ENCODE peak calls at places on chromosomes 13 and 19, in nine cellular contexts. One of them, this sample, is unnamed.

GRCh38 chr13:21137696-21138095 is 38.7 kb downstream of the SKA3 start:
- DNase-seq in cardiac fibroblast: peak
- DNase-seq in astrocyte: peak
- DNase-seq in left ventricle myocardium inferior: no peak
- DNase-seq in dorsolateral prefrontal cortex: no peak
- DNase-seq in IMR-90: peak
- DNase-seq in left lung: no peak
- DNase-seq in vagina: no peak
- DNase-seq in stomach: no peak
- DNase-seq in this sample: peak

GRCh38 chr19:58563034-58563573 is 4.7 kb upstream of the UBE2M start:
- DNase-seq in IMR-90: no peak
- DNase-seq in left ventricle myocardium inferior: peak
- DNase-seq in dorsolateral prefrontal cortex: peak
- DNase-seq in left lung: peak
- DNase-seq in cardiac fibroblast: peak
- DNase-seq in stomach: peak
- DNase-seq in vagina: no peak
- DNase-seq in astrocyte: no peak
- DNase-seq in this sample: peak

GRCh38 chr19:47221080-47221841 is 9.7 kb downstream of the BBC3 start:
- DNase-seq in astrocyte: no peak
- DNase-seq in left lung: no peak
- DNase-seq in dorsolateral prefrontal cortex: no peak
- DNase-seq in left ventricle myocardium inferior: no peak
- DNase-seq in IMR-90: no peak
- DNase-seq in vagina: no peak
- DNase-seq in stomach: no peak
- DNase-seq in cardiac fibroblast: no peak
- DNase-seq in this sample: no peak

GRCh38 chr13:37460211-37460610 is 138.4 kb downstream of the POSTN start:
- DNase-seq in vagina: no peak
- DNase-seq in left ventricle myocardium inferior: no peak
- DNase-seq in stomach: no peak
- DNase-seq in left lung: no peak
- DNase-seq in IMR-90: peak
- DNase-seq in dorsolateral prefrontal cortex: no peak
- DNase-seq in astrocyte: peak
- DNase-seq in cardiac fibroblast: no peak
- DNase-seq in this sample: no peak

GRCh38 chr13:25149670-25150069 is 22.4 kb downstream of the AMER2 start:
- DNase-seq in left lung: no peak
- DNase-seq in astrocyte: no peak
- DNase-seq in vagina: no peak
- DNase-seq in IMR-90: no peak
- DNase-seq in cardiac fibroblast: no peak
- DNase-seq in stomach: no peak
- DNase-seq in dorsolateral prefrontal cortex: no peak
- DNase-seq in left ventricle myocardium inferior: no peak
- DNase-seq in this sample: no peak

GRCh38 chr13:34076319-34076718 is 258.4 kb downstream of the RFC3 start:
- DNase-seq in left lung: no peak
- DNase-seq in stomach: no peak
- DNase-seq in astrocyte: peak
- DNase-seq in IMR-90: no peak
- DNase-seq in vagina: no peak
- DNase-seq in cardiac fibroblast: peak
- DNase-seq in dorsolateral prefrontal cortex: no peak
- DNase-seq in left ventricle myocardium inferior: no peak
- DNase-seq in this sample: no peak

GRCh38 chr19:33429891-33430673 is 56.6 kb downstream of the CEBPG start:
- DNase-seq in cardiac fibroblast: no peak
- DNase-seq in astrocyte: no peak
- DNase-seq in left ventricle myocardium inferior: peak
- DNase-seq in left lung: peak
- DNase-seq in IMR-90: no peak
- DNase-seq in stomach: no peak
- DNase-seq in dorsolateral prefrontal cortex: peak
- DNase-seq in vagina: no peak
- DNase-seq in this sample: no peak

GRCh38 chr19:2044709-2045500 is 6.1 kb downstream of the MKNK2 start:
- DNase-seq in vagina: peak
- DNase-seq in left ventricle myocardium inferior: no peak
- DNase-seq in IMR-90: no peak
- DNase-seq in stomach: no peak
- DNase-seq in left lung: no peak
- DNase-seq in cardiac fibroblast: no peak
- DNase-seq in astrocyte: no peak
- DNase-seq in dorsolateral prefrontal cortex: no peak
- DNase-seq in this sample: no peak

GRCh38 chr19:12997225-12997966 is 2.1 kb downstream of the NFIX start:
- DNase-seq in cardiac fibroblast: no peak
- DNase-seq in stomach: no peak
- DNase-seq in vagina: no peak
- DNase-seq in dorsolateral prefrontal cortex: no peak
- DNase-seq in left ventricle myocardium inferior: no peak
- DNase-seq in IMR-90: no peak
- DNase-seq in astrocyte: no peak
- DNase-seq in left lung: no peak
- DNase-seq in this sample: no peak

GRCh38 chr19:13018037-13018914 is 23.0 kb downstream of the NFIX start:
- DNase-seq in astrocyte: peak
- DNase-seq in vagina: no peak
- DNase-seq in left ventricle myocardium inferior: peak
- DNase-seq in IMR-90: peak
- DNase-seq in cardiac fibroblast: no peak
- DNase-seq in left lung: no peak
- DNase-seq in dorsolateral prefrontal cortex: peak
- DNase-seq in stomach: peak
- DNase-seq in this sample: peak

GRCh38 chr19:45076851-45077730 is 813 bp upstream of the ZNF296 start:
- DNase-seq in astrocyte: no peak
- DNase-seq in dorsolateral prefrontal cortex: no peak
- DNase-seq in IMR-90: no peak
- DNase-seq in cardiac fibroblast: no peak
- DNase-seq in stomach: no peak
- DNase-seq in left ventricle myocardium inferior: no peak
- DNase-seq in left lung: no peak
- DNase-seq in vagina: no peak
- DNase-seq in this sample: no peak

GRCh38 chr19:1866693-1867358 is 3.4 kb upstream of the KLF16 start:
- DNase-seq in left ventricle myocardium inferior: no peak
- DNase-seq in astrocyte: no peak
- DNase-seq in left lung: no peak
- DNase-seq in IMR-90: no peak
- DNase-seq in vagina: no peak
- DNase-seq in cardiac fibroblast: no peak
- DNase-seq in dorsolateral prefrontal cortex: no peak
- DNase-seq in stomach: no peak
- DNase-seq in this sample: no peak

GRCh38 chr13:51032831-51033230 is 78.2 kb downstream of the C13orf42 start:
- DNase-seq in stomach: no peak
- DNase-seq in astrocyte: no peak
- DNase-seq in vagina: no peak
- DNase-seq in cardiac fibroblast: no peak
- DNase-seq in dorsolateral prefrontal cortex: no peak
- DNase-seq in IMR-90: no peak
- DNase-seq in left ventricle myocardium inferior: no peak
- DNase-seq in left lung: no peak
- DNase-seq in this sample: no peak

DNA sequence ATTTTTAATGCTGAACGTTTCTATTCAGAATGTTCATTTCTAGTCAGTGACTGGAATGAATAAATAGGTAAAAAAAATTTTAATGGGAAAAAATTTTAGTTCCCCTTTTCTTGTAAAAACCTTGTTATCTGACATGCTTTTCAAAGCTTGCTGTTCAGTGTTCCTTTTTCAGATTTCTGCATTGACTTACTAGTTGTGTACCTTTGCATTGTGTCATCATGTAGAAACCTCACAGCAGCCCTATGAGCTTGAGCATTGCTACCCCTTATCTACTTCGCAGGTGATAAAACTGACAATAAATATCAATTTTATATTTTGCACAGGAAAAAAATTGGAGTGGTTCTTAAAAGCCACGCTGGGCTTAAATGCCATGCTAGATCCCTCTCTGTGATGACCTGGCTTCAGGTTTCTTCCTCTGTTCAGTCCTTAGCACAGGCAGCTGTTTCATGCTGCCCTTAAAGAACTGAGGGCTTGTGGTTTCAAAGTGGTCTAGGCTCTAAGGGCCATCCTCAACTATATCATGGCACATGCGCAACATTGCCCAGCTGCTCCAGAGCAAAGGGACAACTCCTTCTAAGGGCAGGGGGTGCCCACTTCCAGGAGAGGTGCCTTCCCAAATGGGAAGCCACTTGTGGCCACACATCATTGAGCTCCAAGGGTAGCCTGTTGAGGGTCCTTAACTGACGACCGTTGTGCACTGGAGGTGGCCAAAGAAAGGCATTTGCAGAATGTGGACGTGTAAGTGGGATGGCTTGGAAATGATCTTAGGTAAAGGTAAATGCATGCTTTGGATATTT is 7.5 kb downstream of the GPR183 start:
- DNase-seq in stomach: no peak
- DNase-seq in astrocyte: no peak
- DNase-seq in cardiac fibroblast: no peak
- DNase-seq in vagina: no peak
- DNase-seq in dorsolateral prefrontal cortex: no peak
- DNase-seq in IMR-90: no peak
- DNase-seq in left ventricle myocardium inferior: no peak
- DNase-seq in left lung: no peak
- DNase-seq in this sample: no peak
- H3K4me3 ChIP-seq in stomach: no peak
- H3K4me3 ChIP-seq in astrocyte: no peak
- H3K4me3 ChIP-seq in cardiac fibroblast: no peak
- H3K4me3 ChIP-seq in vagina: no peak
- H3K4me3 ChIP-seq in dorsolateral prefrontal cortex: no peak
- H3K4me3 ChIP-seq in IMR-90: no peak
- H3K4me3 ChIP-seq in left ventricle myocardium inferior: no peak
- H3K4me3 ChIP-seq in left lung: no peak
- H3K4me3 ChIP-seq in this sample: no peak

GRCh38 chr19:7933828-7934725 is 8.1 kb upstream of the CTXN1 start:
- DNase-seq in dorsolateral prefrontal cortex: no peak
- DNase-seq in astrocyte: no peak
- DNase-seq in vagina: no peak
- DNase-seq in IMR-90: no peak
- DNase-seq in left lung: no peak
- DNase-seq in stomach: no peak
- DNase-seq in cardiac fibroblast: no peak
- DNase-seq in left ventricle myocardium inferior: no peak
- DNase-seq in this sample: no peak

GRCh38 chr19:7932276-7932929 is 6.5 kb upstream of the CTXN1 start:
- DNase-seq in astrocyte: no peak
- DNase-seq in stomach: no peak
- DNase-seq in left ventricle myocardium inferior: no peak
- DNase-seq in vagina: no peak
- DNase-seq in IMR-90: no peak
- DNase-seq in cardiac fibroblast: no peak
- DNase-seq in left lung: peak
- DNase-seq in dorsolateral prefrontal cortex: no peak
- DNase-seq in this sample: no peak

GRCh38 chr19:7934766-7935165 is 8.7 kb downstream of the TIMM44 start:
- DNase-seq in IMR-90: no peak
- DNase-seq in cardiac fibroblast: no peak
- DNase-seq in vagina: no peak
- DNase-seq in left ventricle myocardium inferior: no peak
- DNase-seq in astrocyte: no peak
- DNase-seq in left lung: no peak
- DNase-seq in stomach: no peak
- DNase-seq in dorsolateral prefrontal cortex: no peak
- DNase-seq in this sample: no peak

GRCh38 chr19:7932930-7933300 is 7.0 kb upstream of the CTXN1 start:
- DNase-seq in stomach: no peak
- DNase-seq in vagina: no peak
- DNase-seq in astrocyte: no peak
- DNase-seq in IMR-90: no peak
- DNase-seq in left lung: no peak
- DNase-seq in cardiac fibroblast: no peak
- DNase-seq in dorsolateral prefrontal cortex: no peak
- DNase-seq in left ventricle myocardium inferior: no peak
- DNase-seq in this sample: no peak

GRCh38 chr19:7933411-7933810 is 7.5 kb upstream of the CTXN1 start:
- DNase-seq in astrocyte: no peak
- DNase-seq in stomach: no peak
- DNase-seq in IMR-90: no peak
- DNase-seq in left ventricle myocardium inferior: no peak
- DNase-seq in cardiac fibroblast: no peak
- DNase-seq in dorsolateral prefrontal cortex: no peak
- DNase-seq in vagina: no peak
- DNase-seq in left lung: no peak
- DNase-seq in this sample: no peak
- TF ChIP-seq CTCF in astrocyte: no peak
- TF ChIP-seq CTCF in stomach: no peak
- TF ChIP-seq CTCF in IMR-90: peak
- TF ChIP-seq CTCF in left ventricle myocardium inferior: peak
- TF ChIP-seq CTCF in cardiac fibroblast: peak
- TF ChIP-seq CTCF in dorsolateral prefrontal cortex: no peak
- TF ChIP-seq CTCF in vagina: no peak
- TF ChIP-seq CTCF in left lung: no peak
- TF ChIP-seq CTCF in this sample: peak

DNA sequence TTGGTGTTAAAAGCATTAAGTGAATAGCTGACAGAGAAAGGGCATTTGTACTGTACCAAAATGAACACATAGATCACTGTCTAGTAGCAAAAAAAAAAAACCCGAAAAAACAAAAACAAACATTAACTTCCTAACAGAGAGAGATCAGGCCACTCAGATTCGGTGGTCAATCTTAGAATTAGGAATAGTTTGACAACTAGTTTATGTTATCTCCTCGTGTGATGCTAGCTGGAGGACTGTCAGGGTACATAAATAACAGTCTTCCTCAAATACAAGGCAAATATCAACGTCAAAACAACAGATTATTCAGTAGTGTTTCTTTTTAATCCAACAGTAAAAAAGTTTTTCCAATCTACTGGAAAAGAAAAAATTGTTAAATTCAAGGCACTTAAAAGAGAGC is 1.7 kb downstream of the ZMYM5 start:
- DNase-seq in IMR-90: no peak
- DNase-seq in vagina: no peak
- DNase-seq in left lung: no peak
- DNase-seq in astrocyte: no peak
- DNase-seq in left ventricle myocardium inferior: no peak
- DNase-seq in cardiac fibroblast: peak
- DNase-seq in stomach: no peak
- DNase-seq in dorsolateral prefrontal cortex: no peak
- DNase-seq in this sample: no peak
- H3K4me3 ChIP-seq in IMR-90: peak
- H3K4me3 ChIP-seq in vagina: peak
- H3K4me3 ChIP-seq in left lung: peak
- H3K4me3 ChIP-seq in astrocyte: peak
- H3K4me3 ChIP-seq in left ventricle myocardium inferior: peak
- H3K4me3 ChIP-seq in cardiac fibroblast: peak
- H3K4me3 ChIP-seq in stomach: peak
- H3K4me3 ChIP-seq in dorsolateral prefrontal cortex: peak
- H3K4me3 ChIP-seq in this sample: peak

GRCh38 chr13:30132623-30133553 is 174.5 kb downstream of the KATNAL1 start:
- DNase-seq in left lung: peak
- DNase-seq in astrocyte: peak
- DNase-seq in dorsolateral prefrontal cortex: peak
- DNase-seq in vagina: no peak
- DNase-seq in stomach: peak
- DNase-seq in IMR-90: peak
- DNase-seq in cardiac fibroblast: peak
- DNase-seq in left ventricle myocardium inferior: peak
- DNase-seq in this sample: peak
- TF ChIP-seq CTCF in left lung: peak
- TF ChIP-seq CTCF in astrocyte: peak
- TF ChIP-seq CTCF in dorsolateral prefrontal cortex: peak
- TF ChIP-seq CTCF in vagina: peak
- TF ChIP-seq CTCF in stomach: peak
- TF ChIP-seq CTCF in IMR-90: peak
- TF ChIP-seq CTCF in cardiac fibroblast: peak
- TF ChIP-seq CTCF in left ventricle myocardium inferior: peak
- TF ChIP-seq CTCF in this sample: peak